ENCODE peak calls at places on chromosomes 13 and 19, in five cellular contexts. C, R, A, P and U are unnamed samples.

GRCh38 chr13:43725460-43725859 is 61.3 kb downstream of the ENOX1 start:
- DNase-seq in A (no peak), R (no peak), C (no peak), P (no peak), U (no peak)

GRCh38 chr13:46278474-46278873 is 66.7 kb downstream of the LRRC63 start:
- DNase-seq in R (no peak), C (no peak), P (no peak), A (no peak), U (no peak)

GRCh38 chr19:771332-771785 is 20.4 kb downstream of the MISP start:
- DNase-seq in R (no peak), A (no peak), P (no peak), C (peak; percentile 77), U (no peak)

GRCh38 chr13:82358284-82358683 is 1524.0 kb downstream of the SLITRK1 start:
- DNase-seq in A (no peak), R (no peak), C (no peak), P (no peak), U (no peak)

GRCh38 chr13:52850396-52851152 is 2.1 kb upstream of the PCDH8 start:
- DNase-seq in R (peak; percentile 50), A (peak; percentile 56), C (peak; percentile 75), P (peak; percentile 78), U (no peak)

GRCh38 chr19:13817018-13817614 is 21.9 kb downstream of the ZSWIM4 start:
- DNase-seq in C (no peak), P (peak; percentile 77), R (peak; percentile 83), A (no peak), U (peak; percentile 33)

GRCh38 chr19:29517946-29518345 is 7.8 kb upstream of the VSTM2B start:
- DNase-seq in P (peak; percentile 34), C (no peak), A (no peak), R (no peak), U (no peak)

GRCh38 chr19:16078311-16078758 is 2.0 kb downstream of the TPM4 start:
- DNase-seq in C (peak; percentile 71), R (peak; percentile 38), P (peak; percentile 36), A (peak; percentile 62), U (no peak)

GRCh38 chr19:40907968-40908735 is 26.1 kb upstream of the CYP2A7 start:
- DNase-seq in R (no peak), C (no peak), A (no peak), P (no peak), U (no peak)

GRCh38 chr19:18507727-18508440 is 14.0 kb downstream of the ELL start:
- DNase-seq in C (no peak), A (no peak), R (peak; percentile 74), P (no peak), U (no peak)

GRCh38 chr19:29878973-29879654 is 62.9 kb upstream of the URI1 start:
- DNase-seq in A (no peak), C (peak; percentile 89), P (no peak), R (no peak), U (no peak)

GRCh38 chr13:20565120-20565736 is 1.7 kb upstream of the IFT88 start:
- DNase-seq in A (no peak), C (peak; percentile 14), P (no peak), R (no peak), U (no peak)

GRCh38 chr19:7595466-7596133 is at the start of gene CAMSAP3:
- DNase-seq in C (peak; percentile 67), R (peak; percentile 70), A (no peak), P (peak; percentile 77), U (peak; percentile 29)

GRCh38 chr13:22893149-22893548 is 287.6 kb upstream of the SGCG start:
- DNase-seq in R (no peak), A (no peak), C (no peak), P (no peak), U (no peak)

GRCh38 chr13:34076319-34076718 is 258.4 kb downstream of the RFC3 start:
- DNase-seq in R (no peak), A (no peak), P (no peak), C (no peak), U (no peak)

GRCh38 chr13:45328661-45329105 is 12.3 kb downstream of the TPT1 start:
- DNase-seq in R (no peak), C (no peak), A (no peak), P (no peak), U (no peak)

GRCh38 chr13:53513199-53513598 is 484.6 kb downstream of the OLFM4 start:
- DNase-seq in R (peak; percentile 3), A (no peak), C (peak; percentile 40), P (no peak), U (no peak)

GRCh38 chr19:41304706-41305483 is 5.1 kb upstream of the CCDC97 start:
- DNase-seq in R (no peak), A (no peak), P (no peak), C (no peak), U (no peak)

GRCh38 chr19:34182125-34182524 is 9.8 kb downstream of the LSM14A start:
- DNase-seq in C (no peak), P (no peak), R (no peak), A (no peak), U (no peak)

GRCh38 chr13:106139407-106139806 is 396.1 kb downstream of the EFNB2 start:
- DNase-seq in R (peak; percentile 76), P (no peak), C (no peak), A (no peak), U (no peak)

GRCh38 chr13:34416833-34417425 is 525.1 kb upstream of the NBEA start:
- DNase-seq in P (no peak), A (peak; percentile 74), C (no peak), R (no peak), U (no peak)

GRCh38 chr13:99605417-99606321 is 104.4 kb downstream of the TM9SF2 start:
- DNase-seq in C (no peak), R (peak; percentile 92), A (peak; percentile 31), P (peak; percentile 55), U (peak; percentile 29)

GRCh38 chr13:105207586-105208293 is 1327.7 kb downstream of the EFNB2 start:
- DNase-seq in P (no peak), A (no peak), R (no peak), C (no peak), U (no peak)

GRCh38 chr13:46339035-46339666 is 47.9 kb downstream of the RUBCNL start:
- DNase-seq in C (no peak), P (peak; percentile 51), R (no peak), A (no peak), U (no peak)

GRCh38 chr13:113150545-113151365 is 7.7 kb upstream of the PROZ start:
- DNase-seq in R (no peak), A (no peak), P (no peak), C (no peak), U (no peak)

GRCh38 chr19:48258350-48258749 is 2.6 kb upstream of the CARD8 start:
- DNase-seq in R (peak; percentile 3), P (no peak), A (no peak), C (peak; percentile 87), U (no peak)
- H3K4me3 ChIP-seq in R (no peak overlapping the region), P (peak overlapping the region; percentile 36), A (no peak overlapping the region), C (peak overlapping the region; percentile 14), U (no peak overlapping the region)

DNA sequence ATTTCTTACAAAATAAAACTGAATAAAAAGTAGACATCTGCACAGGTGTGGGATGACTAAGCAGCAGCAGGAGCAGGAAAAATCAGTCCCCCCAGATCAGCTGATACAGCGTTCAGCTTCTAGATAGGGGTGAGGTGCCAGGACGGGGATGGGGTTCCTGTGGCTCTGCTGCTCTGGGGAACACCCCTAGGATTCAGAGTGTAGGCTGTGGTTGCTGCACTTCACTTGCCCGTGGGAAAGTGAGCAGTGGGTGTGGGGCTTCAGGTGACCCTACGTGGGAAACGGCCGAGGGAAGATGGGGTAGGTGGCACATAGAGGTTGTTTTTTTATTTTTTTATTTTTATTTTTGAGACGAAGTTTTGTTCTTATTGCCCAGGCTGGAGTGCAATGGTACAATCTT is 3.2 kb upstream of the CXCL17 start:
- DNase-seq in P (no peak), A (no peak), R (no peak), C (no peak), U (no peak)
- H3K27ac ChIP-seq in P (no peak overlapping the region), A (no peak overlapping the region), R (no peak overlapping the region), C (no peak overlapping the region), U (no peak overlapping the region)

DNA sequence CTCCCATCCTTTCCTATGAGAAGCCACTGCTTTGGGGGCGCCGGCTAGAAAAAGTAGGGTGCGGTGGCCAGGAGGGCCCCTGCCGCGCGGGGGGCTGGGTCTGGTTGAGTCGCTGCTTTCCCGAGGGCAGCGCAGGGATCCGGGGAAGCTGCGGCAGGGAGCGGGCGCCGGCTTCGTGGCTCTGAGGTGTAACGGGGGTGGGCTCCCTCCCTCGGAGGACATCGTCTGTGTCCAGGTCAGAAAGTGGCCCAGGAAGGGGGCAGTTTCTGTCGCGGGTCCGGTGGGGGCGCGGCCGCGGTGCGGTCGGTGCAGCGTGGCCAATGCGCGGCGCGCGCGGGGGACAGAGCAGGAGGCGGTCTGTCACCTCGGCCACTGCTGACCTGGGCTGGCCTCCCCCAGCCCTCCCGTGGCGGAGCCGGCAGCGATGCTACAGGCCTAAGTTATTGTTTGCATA is 15.6 kb upstream of the NPAS1 start:
- DNase-seq in C (no peak), A (no peak), R (no peak), P (no peak), U (no peak)
- H3K4me3 ChIP-seq in C (no peak overlapping the region), A (no peak overlapping the region), R (no peak overlapping the region), P (no peak overlapping the region), U (no peak overlapping the region)

GRCh38 chr19:17111766-17112165 is 36.2 kb downstream of the MYO9B start:
- DNase-seq in C (no peak), A (no peak), R (no peak), P (no peak), U (no peak)

GRCh38 chr19:17109962-17110598 is 34.5 kb downstream of the MYO9B start:
- DNase-seq in C (no peak), A (no peak), P (peak; percentile 86), R (no peak), U (no peak)

GRCh38 chr19:17112271-17112670 is 36.7 kb downstream of the MYO9B start:
- DNase-seq in C (no peak), A (no peak), R (no peak), P (no peak), U (no peak)

GRCh38 chr19:17109300-17109699 is 33.7 kb downstream of the MYO9B start:
- DNase-seq in A (no peak), C (no peak), P (no peak), R (no peak), U (no peak)

GRCh38 chr19:17110599-17110966 is 35.0 kb downstream of the MYO9B start:
- DNase-seq in C (no peak), P (no peak), A (no peak), R (no peak), U (no peak)
- H3K27ac ChIP-seq in C (no peak overlapping the region), P (peak overlapping the region; percentile 58), A (no peak overlapping the region), R (no peak overlapping the region), U (no peak overlapping the region)

GRCh38 chr19:38542040-38542439 is 75.7 kb downstream of the MAP4K1 start:
- DNase-seq in C (no peak), R (no peak), P (no peak), A (no peak), U (no peak)

GRCh38 chr19:38545596-38545995 is 72.2 kb downstream of the MAP4K1 start:
- DNase-seq in A (no peak), C (no peak), R (no peak), P (peak; percentile 22), U (no peak)

GRCh38 chr19:38543807-38544568 is 73.8 kb downstream of the MAP4K1 start:
- DNase-seq in A (peak; percentile 41), P (peak; percentile 76), R (peak; percentile 72), C (peak; percentile 91), U (no peak)

GRCh38 chr19:38544569-38545315 is 73.0 kb downstream of the MAP4K1 start:
- DNase-seq in P (peak; percentile 12), C (no peak), R (no peak), A (no peak), U (peak; percentile 20)

GRCh38 chr19:38543286-38543806 is 74.4 kb downstream of the MAP4K1 start:
- DNase-seq in R (no peak), P (peak; percentile 32), A (no peak), C (no peak), U (no peak)
- H3K4me3 ChIP-seq in R (no peak overlapping the region), P (no peak overlapping the region), A (no peak overlapping the region), C (peak overlapping the region; percentile 39), U (no peak overlapping the region)